ENCODE peak calls at places on chromosome X, in eight cellular contexts. U is fibroblast of lung, K is H9, M is tibial nerve, H is HFFc6, W is NCI-H1417, L is sigmoid colon, P is T-helper 17 cell. V is an unnamed sample.

GRCh38 chrX:100829730-100830129 is 9.5 kb downstream of the CSTF2 start:
- DNase-seq in U (peak), K (no peak), M (no peak), H (no peak), W (no peak), L (no peak), P (no peak), V (no peak)

GRCh38 chrX:107674480-107675364 is 46.4 kb downstream of the PRPS1 start:
- DNase-seq in U (peak), K (no peak), M (peak), H (peak), W (no peak), L (peak), P (peak), V (no peak)

GRCh38 chrX:99301990-99302389 is 1108.1 kb downstream of the PCDH19 start:
- DNase-seq in U (no peak), K (no peak), M (no peak), H (no peak), W (no peak), L (no peak), P (no peak), V (no peak)

GRCh38 chrX:87706134-87706533 is 188.5 kb downstream of the KLHL4 start:
- DNase-seq in U (no peak), K (no peak), M (no peak), H (no peak), W (no peak), L (no peak), P (no peak), V (no peak)

GRCh38 chrX:119118780-119119395 is 8.7 kb downstream of the KIAA1210 start:
- DNase-seq in U (peak), K (peak), M (peak), H (peak), W (no peak), L (no peak), P (peak), V (peak)

GRCh38 chrX:7334253-7334935 is 186.4 kb upstream of the PUDP start:
- DNase-seq in U (peak), K (no peak), M (no peak), H (peak), W (no peak), L (no peak), P (no peak), V (no peak)

GRCh38 chrX:16700734-16701133 is 11.7 kb downstream of the CTPS2 start:
- DNase-seq in U (no peak), K (no peak), M (no peak), H (no peak), W (no peak), L (no peak), P (no peak), V (no peak)

GRCh38 chrX:101057095-101057714 is 5.3 kb upstream of the TRMT2B start:
- DNase-seq in U (no peak), K (no peak), M (no peak), H (peak), W (no peak), L (no peak), P (no peak), V (no peak)

GRCh38 chrX:29233592-29234179 is 646.4 kb downstream of the IL1RAPL1 start:
- DNase-seq in U (no peak), K (no peak), M (no peak), H (no peak), W (no peak), L (no peak), P (no peak), V (no peak)

GRCh38 chrX:119004920-119005524 is 30.6 kb downstream of the LONRF3 start:
- DNase-seq in U (peak), K (peak), M (peak), H (peak), W (peak), L (peak), P (peak), V (no peak)

GRCh38 chrX:135484636-135485289 is 35.7 kb upstream of the INTS6L start:
- DNase-seq in U (peak), K (no peak), M (no peak), H (peak), W (peak), L (no peak), P (no peak), V (peak)

GRCh38 chrX:21723097-21723496 is 34.8 kb downstream of the SMPX start:
- DNase-seq in U (peak), K (no peak), M (no peak), H (no peak), W (no peak), L (no peak), P (no peak), V (no peak)

GRCh38 chrX:103730746-103731508 is 20.2 kb downstream of the TMEM31 start:
- DNase-seq in U (peak), K (no peak), M (peak), H (peak), W (no peak), L (no peak), P (no peak), V (no peak)

GRCh38 chrX:30900227-30900626 is 11.2 kb upstream of the TAB3 start:
- DNase-seq in U (no peak), K (no peak), M (no peak), H (no peak), W (no peak), L (no peak), P (no peak), V (no peak)

GRCh38 chrX:55695227-55696018 is 22.1 kb upstream of the RRAGB start:
- DNase-seq in U (no peak), K (no peak), M (no peak), H (no peak), W (no peak), L (no peak), P (no peak), V (no peak)

GRCh38 chrX:68209008-68209407 is 224.3 kb downstream of the OPHN1 start:
- DNase-seq in U (no peak), K (no peak), M (no peak), H (no peak), W (no peak), L (no peak), P (no peak), V (no peak)

GRCh38 chrX:41406211-41406610 is 40.9 kb upstream of the NYX start:
- DNase-seq in U (no peak), K (no peak), M (no peak), H (peak), W (no peak), L (no peak), P (no peak), V (no peak)

GRCh38 chrX:149570668-149571067 is 16.6 kb downstream of the MAGEA9B start:
- DNase-seq in U (peak), K (no peak), M (no peak), H (peak), W (no peak), L (no peak), P (no peak), V (no peak)

GRCh38 chrX:75301060-75301459 is 27.2 kb downstream of the UPRT start:
- DNase-seq in U (no peak), K (no peak), M (no peak), H (no peak), W (no peak), L (no peak), P (no peak), V (no peak)

GRCh38 chrX:7120578-7121219 is 26.8 kb upstream of the STS start:
- DNase-seq in U (peak), K (no peak), M (no peak), H (no peak), W (peak), L (no peak), P (no peak), V (peak)

GRCh38 chrX:154829102-154829501 is 5.4 kb downstream of the SMIM9 start:
- DNase-seq in U (no peak), K (no peak), M (no peak), H (no peak), W (no peak), L (no peak), P (no peak), V (no peak)

GRCh38 chrX:44974462-44974861 is 101.5 kb downstream of the KDM6A start:
- DNase-seq in U (peak), K (no peak), M (no peak), H (peak), W (no peak), L (no peak), P (no peak), V (no peak)

V was measured in NCI-H774.